ENCODE peak calls at places on chromosomes 4 and X, in ten cellular contexts. W is stomach, Y is endodermal cell, J is upper lobe of left lung, U is fibroblast of lung, N is lower lobe of right lung, B is PC-3, X is sigmoid colon, K is PC-9, O is A673. A is an unnamed sample.

GRCh38 chrX:115452256-115452655 is 108.7 kb upstream of the PLS3 start:
- DNase-seq in O (no peak), X (no peak), B (peak; percentile 30), Y (no peak), K (no peak), W (no peak), N (no peak), J (no peak), U (peak; percentile 39), A (peak; percentile 31)

GRCh38 chrX:134377537-134377936 is 82.4 kb upstream of the HPRT1 start:
- DNase-seq in Y (no peak), X (no peak), O (peak; percentile 67), K (no peak), J (no peak), B (peak; percentile 60), W (no peak), N (no peak), U (peak; percentile 55), A (peak; percentile 34)

GRCh38 chr4:79492148-79492547 is 84.1 kb upstream of the GK2 start:
- DNase-seq in J (no peak), U (no peak), K (peak; percentile 71), X (no peak), N (no peak), Y (no peak), W (no peak), B (no peak), O (no peak), A (no peak)

GRCh38 chr4:164937576-164938270 is 39.7 kb downstream of the TRIM61 start:
- DNase-seq in U (no peak), J (no peak), O (peak; percentile 58), W (no peak), X (no peak), K (no peak), Y (peak; percentile 84), B (no peak), N (no peak), A (peak; percentile 14)

GRCh38 chr4:121256346-121256745 is 92.2 kb upstream of the TNIP3 start:
- DNase-seq in W (no peak), O (peak; percentile 88), K (peak; percentile 24), Y (no peak), U (peak; percentile 94), B (peak; percentile 57), X (no peak), N (no peak), J (peak; percentile 42), A (peak; percentile 96)

GRCh38 chr4:80179637-80180161 is 17.6 kb upstream of the PRDM8 start:
- DNase-seq in U (no peak), K (no peak), O (no peak), W (no peak), B (no peak), N (no peak), Y (no peak), X (no peak), J (no peak), A (no peak)

GRCh38 chrX:15600071-15600470 is 689 bp downstream of the ACE2 start:
- DNase-seq in X (no peak), W (no peak), K (no peak), B (no peak), Y (no peak), N (no peak), J (no peak), U (no peak), O (no peak), A (no peak)

GRCh38 chr4:148090503-148091476 is 351.4 kb downstream of the NR3C2 start:
- DNase-seq in O (no peak), J (no peak), K (no peak), W (no peak), Y (no peak), B (no peak), U (no peak), X (no peak), N (no peak), A (no peak)

GRCh38 chrX:136577562-136577961 is 45.5 kb downstream of the VGLL1 start:
- DNase-seq in W (peak; percentile 54), U (peak; percentile 23), N (peak; percentile 38), O (peak; percentile 61), B (peak; percentile 69), K (peak; percentile 68), X (peak; percentile 77), J (peak; percentile 32), Y (peak; percentile 80), A (peak; percentile 39)

GRCh38 chrX:1493877-1494510 is 41.3 kb upstream of the ASMTL start:
- DNase-seq in B (no peak), X (no peak), O (no peak), J (no peak), W (no peak), K (no peak), N (no peak), Y (peak; percentile 68), U (no peak), A (no peak)

GRCh38 chrX:97685753-97686152 is 802.0 kb downstream of the RPA4 start:
- DNase-seq in Y (no peak), B (peak; percentile 62), N (no peak), O (peak; percentile 56), U (peak; percentile 23), J (no peak), W (no peak), K (peak; percentile 8), X (no peak), A (peak; percentile 25)

GRCh38 chrX:44462851-44463250 is 79.8 kb downstream of the FUNDC1 start:
- DNase-seq in U (peak; percentile 53), N (no peak), J (peak; percentile 52), Y (no peak), K (no peak), B (no peak), X (no peak), O (peak; percentile 91), W (no peak), A (peak; percentile 4)

GRCh38 chr4:122747883-122748282 is 15.4 kb downstream of the BBS12 start:
- DNase-seq in N (no peak), U (peak; percentile 72), J (no peak), Y (no peak), O (no peak), W (no peak), K (no peak), X (no peak), B (peak; percentile 41), A (peak; percentile 68)

GRCh38 chr4:140082399-140082758 is 71.6 kb downstream of the MAML3 start:
- DNase-seq in Y (peak; percentile 63), K (no peak), J (no peak), B (no peak), X (no peak), W (no peak), N (no peak), U (no peak), O (no peak), A (no peak)

GRCh38 chr4:8128096-8128856 is 30.3 kb downstream of the ABLIM2 start:
- DNase-seq in U (no peak), O (no peak), J (no peak), K (no peak), N (no peak), X (no peak), B (no peak), Y (peak; percentile 86), W (no peak), A (no peak)
- H3K4me3 ChIP-seq in U (no peak overlapping the region), O (no peak overlapping the region), J (no peak overlapping the region), K (no peak overlapping the region), N (no peak overlapping the region), X (no peak overlapping the region), B (no peak overlapping the region), Y (no peak overlapping the region), W (no peak overlapping the region), A (no peak overlapping the region)

GRCh38 chr4:1325681-1326635 is 21.1 kb upstream of the UVSSA start:
- DNase-seq in B (no peak), N (peak; percentile 25), Y (no peak), W (no peak), X (no peak), J (no peak), K (no peak), U (no peak), O (no peak), A (no peak)

GRCh38 chr4:1329408-1330371 is 17.3 kb upstream of the UVSSA start:
- DNase-seq in B (no peak), W (no peak), U (peak; percentile 83), O (no peak), Y (no peak), J (no peak), N (no peak), X (no peak), K (peak; percentile 92), A (no peak)

GRCh38 chr4:1326751-1327525 is 20.1 kb upstream of the UVSSA start:
- DNase-seq in Y (no peak), O (no peak), U (no peak), X (no peak), B (no peak), W (no peak), K (no peak), J (no peak), N (no peak), A (no peak)

GRCh38 chr4:1328267-1329155 is 18.5 kb upstream of the UVSSA start:
- DNase-seq in J (no peak), W (no peak), Y (no peak), K (no peak), U (no peak), B (no peak), N (no peak), O (no peak), X (no peak), A (no peak)

GRCh38 chr4:1327526-1328266 is 19.3 kb upstream of the UVSSA start:
- DNase-seq in Y (no peak), B (no peak), J (no peak), W (no peak), O (no peak), X (no peak), U (no peak), N (no peak), K (no peak), A (no peak)
- H3K36me3 ChIP-seq in Y (peaks cover 22% of the 10 kb centered on the region), B (peaks cover 7% of the 10 kb centered on the region), J (peaks cover 84% of the 10 kb centered on the region), W (peaks cover 94% of the 10 kb centered on the region), O (peaks cover 28% of the 10 kb centered on the region), X (peaks cover 22% of the 10 kb centered on the region), U (peaks cover 33% of the 10 kb centered on the region), N (peaks cover 72% of the 10 kb centered on the region), K (peaks cover 6% of the 10 kb centered on the region), A (peaks cover 49% of the 10 kb centered on the region)

DNA sequence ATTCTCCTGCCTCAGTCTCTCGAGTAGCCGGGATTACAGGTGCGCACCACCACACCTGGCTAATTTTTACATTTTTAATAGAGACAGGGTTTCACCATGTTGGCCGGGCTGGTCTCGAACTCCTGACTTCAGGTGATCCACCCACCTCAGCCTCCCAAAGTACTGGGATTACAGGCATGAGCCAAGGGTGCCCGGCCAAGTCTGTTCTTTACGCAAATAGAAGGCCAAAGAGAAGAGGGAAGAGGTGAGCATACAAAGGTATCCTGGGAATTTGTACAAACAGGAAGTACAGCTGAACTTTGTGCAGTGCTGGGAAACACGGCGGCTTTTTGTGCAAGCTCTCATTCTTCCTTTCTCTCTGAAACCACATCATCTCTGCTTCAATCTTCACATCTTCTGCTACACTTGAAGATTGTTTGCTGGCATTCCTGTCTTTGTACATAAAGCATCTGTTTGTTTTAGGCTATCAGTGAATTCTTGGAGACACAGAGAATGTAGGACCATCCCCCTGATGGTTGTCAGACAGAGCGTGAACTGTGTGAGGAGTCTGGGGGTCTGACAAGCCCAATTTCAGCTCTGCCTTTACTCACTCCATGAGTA is 71.9 kb upstream of the PRSS48 start:
- DNase-seq in X (no peak), N (no peak), B (no peak), K (no peak), Y (no peak), O (no peak), J (no peak), W (no peak), U (no peak), A (no peak)
- TF ChIP-seq CTCF in X (no peak), N (no peak), B (no peak), K (no peak), Y (no peak), O (no peak), J (no peak), W (no peak), U (no peak), A (no peak)

GRCh38 chrX:14409341-14409740 is 120.0 kb upstream of the GLRA2 start:
- DNase-seq in J (no peak), X (no peak), Y (no peak), K (no peak), W (no peak), O (peak; percentile 36), B (peak; percentile 82), N (no peak), U (no peak), A (peak; percentile 81)
- H3K4me3 ChIP-seq in J (no peak overlapping the region), X (no peak overlapping the region), Y (no peak overlapping the region), K (no peak overlapping the region), W (no peak overlapping the region), O (no peak overlapping the region), B (no peak overlapping the region), N (no peak overlapping the region), U (no peak overlapping the region), A (no peak overlapping the region)

A was measured in bronchial epithelial cell.